ENCODE peak calls at places on chromosomes 11 and 22, in four cellular contexts. T is Right ventricle myocardium superior, L is left cardiac atrium, J is COR-L47. Z is an unnamed sample.

GRCh38 chr11:44136176-44136945 is 40.9 kb downstream of the EXT2 start:
- DNase-seq in L (no peak), J (no peak), T (no peak), Z (peak)

GRCh38 chr11:12465332-12465731 is 88.0 kb downstream of the PARVA start:
- DNase-seq in J (no peak), L (no peak), T (no peak), Z (no peak)

GRCh38 chr22:17283423-17283822 is 64.2 kb upstream of the ADA2 start:
- DNase-seq in T (no peak), L (no peak), J (no peak), Z (no peak)

GRCh38 chr11:98365185-98365584 is 655.6 kb upstream of the CNTN5 start:
- DNase-seq in J (no peak), T (no peak), L (no peak), Z (no peak)

GRCh38 chr11:130677486-130678153 is 229.2 kb downstream of the ADAMTS15 start:
- DNase-seq in L (peak), J (no peak), T (peak), Z (peak)

GRCh38 chr22:41563051-41563711 is 2.4 kb downstream of the CSDC2 start:
- DNase-seq in T (no peak), L (no peak), J (no peak), Z (no peak)

GRCh38 chr22:42317691-42318547 is 47.5 kb upstream of the TCF20 start:
- DNase-seq in J (peak), L (no peak), T (no peak), Z (no peak)

GRCh38 chr11:94574193-94574961 is 7.2 kb downstream of the PIWIL4 start:
- DNase-seq in J (no peak), L (peak), T (no peak), Z (no peak)

Z was measured in cardiac muscle cell.